ENCODE peak calls at places on chromosomes 5 and 9, in four cellular contexts. One of them, this sample, is unnamed.

GRCh38 chr5:92808474-92808873 is 772.5 kb downstream of the NR2F1-AS1 start:
- DNase-seq in H1: no peak
- DNase-seq in HepG2: no peak
- DNase-seq in K562: no peak
- DNase-seq in this sample: no peak

GRCh38 chr5:40832345-40832744 is 2.7 kb downstream of the RPL37 start:
- DNase-seq in HepG2: no peak
- DNase-seq in H1: no peak
- DNase-seq in K562: no peak
- DNase-seq in this sample: no peak

GRCh38 chr5:134794136-134794535 is 35.6 kb downstream of the DDX46 start:
- DNase-seq in HepG2: no peak
- DNase-seq in K562: no peak
- DNase-seq in H1: no peak
- DNase-seq in this sample: peak; percentile 7

GRCh38 chr5:33170414-33170813 is 270.4 kb upstream of the TARS1 start:
- DNase-seq in H1: no peak
- DNase-seq in HepG2: no peak
- DNase-seq in K562: no peak
- DNase-seq in this sample: no peak

GRCh38 chr5:112004867-112005532 is 248.0 kb upstream of the NREP start:
- DNase-seq in H1: no peak
- DNase-seq in K562: no peak
- DNase-seq in HepG2: no peak
- DNase-seq in this sample: peak; percentile 7

GRCh38 chr5:78829811-78830499 is 155.2 kb downstream of the ARSB start:
- DNase-seq in HepG2: no peak
- DNase-seq in K562: no peak
- DNase-seq in H1: no peak
- DNase-seq in this sample: no peak

GRCh38 chr5:111857067-111857466 is 100.1 kb upstream of the NREP start:
- DNase-seq in K562: no peak
- DNase-seq in H1: no peak
- DNase-seq in HepG2: no peak
- DNase-seq in this sample: no peak

GRCh38 chr5:136192015-136192525 is 892 bp downstream of the SMIM32 start:
- DNase-seq in HepG2: no peak
- DNase-seq in H1: no peak
- DNase-seq in K562: no peak
- DNase-seq in this sample: no peak

GRCh38 chr5:132049559-132049958 is 10.9 kb upstream of the IL3 start:
- DNase-seq in H1: no peak
- DNase-seq in HepG2: no peak
- DNase-seq in K562: no peak
- DNase-seq in this sample: no peak

GRCh38 chr9:120714846-120715231 is 569 bp upstream of the MEGF9 start:
- DNase-seq in K562: no peak
- DNase-seq in HepG2: no peak
- DNase-seq in H1: no peak
- DNase-seq in this sample: no peak

GRCh38 chr9:93262537-93263310 is 78.8 kb downstream of the WNK2 start:
- DNase-seq in H1: no peak
- DNase-seq in HepG2: no peak
- DNase-seq in K562: no peak
- DNase-seq in this sample: no peak

GRCh38 chr5:27821681-27822080 is 783.3 kb upstream of the CDH9 start:
- DNase-seq in K562: no peak
- DNase-seq in HepG2: no peak
- DNase-seq in H1: no peak
- DNase-seq in this sample: no peak

GRCh38 chr9:16873131-16873787 is 2.8 kb upstream of the BNC2 start:
- DNase-seq in HepG2: no peak
- DNase-seq in K562: no peak
- DNase-seq in H1: no peak
- DNase-seq in this sample: no peak

GRCh38 chr5:135266975-135267374 is 132.1 kb downstream of the MACROH2A1 start:
- DNase-seq in H1: no peak
- DNase-seq in HepG2: no peak
- DNase-seq in K562: no peak
- DNase-seq in this sample: no peak

GRCh38 chr9:35051069-35051967 is 21.1 kb downstream of the VCP start:
- DNase-seq in HepG2: peak; percentile 45
- DNase-seq in K562: peak; percentile 50
- DNase-seq in H1: no peak
- DNase-seq in this sample: peak; percentile 56

GRCh38 chr5:16464664-16465543 is 696 bp downstream of the ZNF622 start:
- DNase-seq in H1: no peak
- DNase-seq in K562: no peak
- DNase-seq in HepG2: no peak
- DNase-seq in this sample: peak; percentile 6

GRCh38 chr9:33288828-33289483 is 1.4 kb upstream of the NFX1 start:
- DNase-seq in H1: no peak
- DNase-seq in K562: no peak
- DNase-seq in HepG2: no peak
- DNase-seq in this sample: no peak

GRCh38 chr9:96071245-96072124 is 196.0 kb downstream of the ERCC6L2 start:
- DNase-seq in HepG2: peak; percentile 16
- DNase-seq in K562: peak; percentile 27
- DNase-seq in H1: no peak
- DNase-seq in this sample: peak; percentile 20

GRCh38 chr5:109964136-109964535 is 274.4 kb downstream of the MAN2A1 start:
- DNase-seq in H1: no peak
- DNase-seq in HepG2: no peak
- DNase-seq in K562: no peak
- DNase-seq in this sample: no peak

GRCh38 chr9:133714606-133715294 is 23.4 kb downstream of the SARDH start:
- DNase-seq in K562: no peak
- DNase-seq in H1: no peak
- DNase-seq in HepG2: peak; percentile 96
- DNase-seq in this sample: no peak

GRCh38 chr9:89710689-89711088 is 105.9 kb downstream of the GADD45G start:
- DNase-seq in H1: no peak
- DNase-seq in K562: no peak
- DNase-seq in HepG2: no peak
- DNase-seq in this sample: no peak

GRCh38 chr5:174448662-174449061 is 275.7 kb upstream of the MSX2 start:
- DNase-seq in HepG2: no peak
- DNase-seq in H1: no peak
- DNase-seq in K562: no peak
- DNase-seq in this sample: no peak

GRCh38 chr9:121179930-121180681 is 21.6 kb downstream of the RAB14 start:
- DNase-seq in K562: no peak
- DNase-seq in H1: no peak
- DNase-seq in HepG2: no peak
- DNase-seq in this sample: no peak

DNA sequence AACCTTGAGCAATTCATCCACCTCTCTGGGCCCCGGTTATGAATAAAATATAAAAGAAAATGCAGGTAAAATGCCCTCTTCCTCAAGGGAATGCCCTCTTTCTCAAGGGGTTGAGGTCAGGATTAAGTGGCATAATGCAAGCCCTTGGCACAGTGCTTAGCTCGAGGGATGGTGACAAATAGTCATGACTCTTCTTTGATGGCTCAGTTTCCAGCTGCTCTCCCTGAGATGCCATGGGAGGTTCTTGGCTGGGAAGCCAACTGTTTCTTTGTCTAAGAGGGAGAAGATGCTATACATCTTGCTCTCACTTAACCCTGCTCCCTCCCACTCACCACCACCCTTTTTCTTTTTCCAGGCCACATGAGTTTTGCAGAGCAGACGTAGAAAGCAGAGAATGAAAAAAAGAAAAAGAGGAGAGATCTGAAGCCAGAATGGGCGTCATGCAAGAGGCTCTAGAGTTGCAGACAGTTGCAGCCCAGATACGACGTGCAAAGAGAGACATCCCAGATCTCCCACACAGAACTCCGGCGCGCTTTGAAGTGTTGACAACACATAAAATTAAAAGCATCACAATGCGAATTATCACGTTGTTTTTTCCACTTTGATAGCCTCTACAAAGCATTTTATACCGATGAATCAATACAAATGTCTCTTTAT is 160.5 kb downstream of the FGF18 start:
- DNase-seq in H1: no peak
- DNase-seq in K562: no peak
- DNase-seq in HepG2: no peak
- DNase-seq in this sample: no peak
- TF ChIP-seq JUN in H1: no peak
- TF ChIP-seq JUN in K562: no peak
- TF ChIP-seq JUN in HepG2: no peak
- TF ChIP-seq JUN in this sample: no peak

GRCh38 chr5:149853019-149853648 is 91.5 kb downstream of the PDE6A start:
- DNase-seq in HepG2: peak; percentile 58
- DNase-seq in H1: peak; percentile 56
- DNase-seq in K562: peak; percentile 68
- DNase-seq in this sample: peak; percentile 75

GRCh38 chr5:149853701-149854100 is 90.9 kb downstream of the PDE6A start:
- DNase-seq in H1: no peak
- DNase-seq in HepG2: no peak
- DNase-seq in K562: no peak
- DNase-seq in this sample: no peak

GRCh38 chr5:149855371-149855770 is 89.2 kb downstream of the PDE6A start:
- DNase-seq in H1: no peak
- DNase-seq in HepG2: no peak
- DNase-seq in K562: no peak
- DNase-seq in this sample: no peak

GRCh38 chr5:149857499-149857898 is 87.1 kb downstream of the PDE6A start:
- DNase-seq in H1: no peak
- DNase-seq in K562: no peak
- DNase-seq in HepG2: no peak
- DNase-seq in this sample: peak; percentile 62

DNA sequence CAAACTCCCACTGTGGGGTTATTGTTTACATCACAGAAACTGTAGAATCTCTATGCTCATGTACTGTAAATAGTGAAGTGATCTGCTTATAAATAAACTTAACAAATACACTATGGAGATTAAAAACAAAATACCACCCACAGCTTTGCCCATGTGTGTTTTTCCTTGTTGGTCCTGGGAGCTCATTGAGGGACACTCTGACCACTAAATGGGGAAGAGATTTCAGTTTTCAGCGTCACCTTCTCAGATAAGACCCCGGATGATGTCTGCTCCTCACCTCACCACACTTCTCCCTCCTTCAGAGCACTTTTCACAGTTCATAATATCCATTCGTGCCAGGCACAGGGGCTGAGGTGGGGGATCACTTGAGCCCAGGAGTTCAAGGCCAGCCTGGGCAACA is 89.7 kb downstream of the PDE6A start:
- DNase-seq in H1: no peak
- DNase-seq in K562: no peak
- DNase-seq in HepG2: no peak
- DNase-seq in this sample: no peak
- H2AFZ ChIP-seq in H1: no peak overlapping the region
- H2AFZ ChIP-seq in K562: no peak overlapping the region
- H2AFZ ChIP-seq in HepG2: no peak overlapping the region
- H2AFZ ChIP-seq in this sample: no peak overlapping the region

DNA sequence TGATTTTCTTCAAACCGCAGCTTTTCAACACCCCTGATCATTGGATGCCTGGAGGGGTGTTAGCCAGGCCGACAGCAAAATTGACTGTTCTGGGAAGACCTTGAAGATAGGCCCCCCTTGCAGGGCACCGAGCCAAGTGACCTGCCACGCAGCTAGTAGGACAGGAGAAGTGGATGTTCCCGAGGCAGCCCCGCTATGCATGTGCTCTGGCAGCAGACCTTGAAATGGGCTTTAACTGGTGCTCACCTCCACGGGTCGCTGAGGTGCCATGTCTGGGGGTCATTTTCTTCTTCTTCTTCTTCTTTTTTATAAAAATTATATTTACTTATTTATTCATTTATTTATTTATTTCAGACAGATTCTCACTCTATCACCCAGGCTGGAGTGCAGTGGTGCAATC is 12.6 kb downstream of the FGF18 start:
- DNase-seq in H1: no peak
- DNase-seq in K562: no peak
- DNase-seq in HepG2: no peak
- DNase-seq in this sample: no peak
- TF ChIP-seq JUN in H1: no peak
- TF ChIP-seq JUN in K562: no peak
- TF ChIP-seq JUN in HepG2: no peak
- TF ChIP-seq JUN in this sample: no peak

GRCh38 chr5:150044334-150044681 is 42.0 kb downstream of the CSF1R start:
- DNase-seq in HepG2: no peak
- DNase-seq in K562: no peak
- DNase-seq in H1: no peak
- DNase-seq in this sample: peak; percentile 83
- H2AFZ ChIP-seq in HepG2: no peak overlapping the region
- H2AFZ ChIP-seq in K562: no peak overlapping the region
- H2AFZ ChIP-seq in H1: no peak overlapping the region
- H2AFZ ChIP-seq in this sample: peak overlapping the region; percentile 28

This sample was measured in endothelial cell of umbilical vein.